ENCODE peak calls at places on chromosomes 1 and 21, in nine cellular contexts. L is testis, C is stomach, E is IMR-90, Q is Peyer's patch, X is ovary, O is A549, Z is lower leg skin, A is transverse colon. D is an unnamed sample.

GRCh38 chr1:234769284-234769998 is 159.5 kb upstream of the IRF2BP2 start:
- DNase-seq in L (no peak), O (no peak), A (no peak), C (no peak), Z (peak; percentile 67), X (no peak), E (no peak), Q (no peak), D (no peak)

GRCh38 chr1:5459839-5460238 is 532.4 kb downstream of the NPHP4 start:
- DNase-seq in Z (no peak), X (no peak), E (no peak), A (no peak), Q (no peak), O (no peak), L (no peak), C (no peak), D (no peak)

GRCh38 chr1:86502721-86503430 is 34.1 kb downstream of the CLCA1 start:
- DNase-seq in Q (no peak), Z (no peak), O (no peak), L (peak; percentile 26), E (no peak), X (peak; percentile 26), A (peak; percentile 65), C (no peak), D (peak; percentile 82)

GRCh38 chr21:45282283-45283018 is 5.2 kb downstream of the POFUT2 start:
- DNase-seq in X (peak; percentile 15), E (no peak), L (peak; percentile 9), Z (peak; percentile 79), Q (peak; percentile 4), A (peak; percentile 5), C (peak; percentile 20), O (no peak), D (no peak)

GRCh38 chr1:23044035-23044434 is 24.8 kb downstream of the KDM1A start:
- DNase-seq in O (no peak), A (no peak), X (no peak), E (no peak), C (no peak), Q (no peak), Z (no peak), L (no peak), D (no peak)

GRCh38 chr21:35475768-35476167 is 426.7 kb upstream of the RUNX1 start:
- DNase-seq in L (no peak), Z (no peak), O (no peak), C (no peak), X (no peak), A (no peak), Q (no peak), E (peak; percentile 75), D (no peak)

GRCh38 chr1:16082283-16083038 is 9.0 kb upstream of the FAM131C start:
- DNase-seq in O (peak; percentile 65), X (peak; percentile 59), Z (peak; percentile 89), L (peak; percentile 78), Q (peak; percentile 57), E (peak; percentile 55), C (peak; percentile 83), A (peak; percentile 82), D (peak; percentile 61)

GRCh38 chr1:78649628-78650027 is at the start of gene IFI44:
- DNase-seq in E (peak; percentile 77), O (no peak), Q (peak; percentile 76), A (peak; percentile 79), C (peak; percentile 90), L (peak; percentile 91), Z (peak; percentile 95), X (peak; percentile 86), D (peak; percentile 76)

GRCh38 chr1:91022518-91022929 is 689 bp upstream of the ZNF644 start:
- DNase-seq in O (no peak), Z (no peak), A (no peak), L (no peak), X (no peak), E (no peak), C (no peak), Q (no peak), D (no peak)

GRCh38 chr1:29883360-29883759 is 647.0 kb downstream of the PTPRU start:
- DNase-seq in O (no peak), Q (no peak), C (no peak), Z (peak; percentile 61), X (no peak), E (no peak), L (no peak), A (no peak), D (no peak)

GRCh38 chr1:113534130-113534817 is 144.0 kb downstream of the MAGI3 start:
- DNase-seq in O (no peak), C (no peak), Z (no peak), Q (no peak), A (no peak), X (no peak), L (no peak), E (peak; percentile 84), D (no peak)

GRCh38 chr21:44509539-44509938 is 30.5 kb downstream of the KRTAP10-1 start:
- DNase-seq in Z (no peak), O (no peak), E (no peak), X (no peak), A (peak; percentile 74), L (peak; percentile 31), Q (no peak), C (peak; percentile 93), D (no peak)

GRCh38 chr1:19597463-19598309 is 46.4 kb upstream of the NBL1 start:
- DNase-seq in X (no peak), Q (peak; percentile 55), Z (peak; percentile 14), E (peak; percentile 47), L (no peak), C (no peak), A (no peak), O (peak; percentile 27), D (no peak)

GRCh38 chr21:45455321-45456013 is 50.5 kb downstream of the COL18A1 start:
- DNase-seq in E (peak; percentile 22), X (peak; percentile 58), A (no peak), Z (no peak), L (no peak), Q (no peak), O (no peak), C (no peak), D (no peak)

GRCh38 chr1:116569776-116570357 is 959 bp downstream of the CD58 start:
- DNase-seq in L (peak; percentile 29), A (peak; percentile 80), O (no peak), Z (peak; percentile 88), X (peak; percentile 47), C (peak; percentile 58), Q (peak; percentile 55), E (no peak), D (peak; percentile 31)

GRCh38 chr1:66564250-66564649 is 30.3 kb downstream of the SGIP1 start:
- DNase-seq in C (no peak), E (peak; percentile 99), Z (no peak), A (no peak), X (no peak), Q (no peak), L (no peak), O (peak; percentile 6), D (no peak)

GRCh38 chr21:45572783-45573451 is 30.7 kb upstream of the SLC19A1 start:
- DNase-seq in Q (no peak), X (no peak), A (no peak), L (no peak), O (no peak), Z (peak; percentile 56), C (no peak), E (no peak), D (no peak)

DNA sequence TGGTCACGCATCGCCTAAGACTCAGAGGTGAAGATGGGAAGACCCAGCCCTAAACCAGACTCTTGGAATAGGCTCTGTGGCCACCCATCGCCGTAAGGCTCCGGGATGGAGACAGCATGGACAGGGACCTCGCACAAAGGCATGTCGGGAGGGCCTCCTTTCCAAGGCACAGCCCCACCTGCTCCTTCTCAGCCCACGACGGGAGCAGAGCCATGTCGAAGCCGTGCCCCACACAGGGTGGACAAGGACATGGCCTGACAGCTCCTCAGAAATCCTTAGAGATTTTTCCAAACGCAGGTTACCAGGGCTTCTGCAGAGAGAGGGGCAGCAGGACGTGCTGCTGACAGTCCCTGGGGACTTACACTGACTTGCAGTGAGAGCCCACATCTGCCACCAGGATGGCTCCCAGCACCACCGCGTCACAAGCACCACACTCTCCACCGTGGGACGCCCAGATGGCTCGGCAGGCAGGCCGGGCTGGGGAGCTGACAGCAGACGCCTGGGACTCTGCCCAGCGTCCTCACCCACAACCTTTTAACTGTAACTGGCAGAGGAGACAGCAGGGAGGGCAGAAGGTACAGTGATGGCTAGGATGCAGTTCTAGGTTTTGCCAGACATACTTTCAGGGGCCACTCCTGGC is 12.0 kb downstream of the SSU72 start:
- DNase-seq in L (no peak), A (no peak), C (no peak), Z (no peak), X (no peak), E (no peak), O (no peak), Q (no peak), D (no peak)
- TF ChIP-seq POLR2A in L (no peak), A (no peak), C (no peak), Z (no peak), X (no peak), E (no peak), O (no peak), Q (no peak), D (no peak)

GRCh38 chr1:172145656-172146055 is 274.8 kb upstream of the C1orf105 start:
- DNase-seq in A (no peak), L (no peak), O (no peak), Z (no peak), C (no peak), X (no peak), Q (no peak), E (no peak), D (no peak)
- H3K4me3 ChIP-seq in A (no peak overlapping the region), L (no peak overlapping the region), O (no peak overlapping the region), Z (no peak overlapping the region), C (no peak overlapping the region), X (peak overlapping the region; percentile 38), Q (no peak overlapping the region), E (peak overlapping the region; percentile 65), D (no peak overlapping the region)

GRCh38 chr21:41523175-41523574 is 15.2 kb upstream of the TMPRSS2 start:
- DNase-seq in A (no peak), X (no peak), Q (no peak), C (peak; percentile 22), E (no peak), L (no peak), O (no peak), Z (peak; percentile 50), D (no peak)

GRCh38 chr21:41521489-41522027 is 13.6 kb upstream of the TMPRSS2 start:
- DNase-seq in Q (no peak), C (peak; percentile 47), O (no peak), L (no peak), X (no peak), E (no peak), A (peak; percentile 61), Z (no peak), D (no peak)

GRCh38 chr21:41519806-41520559 is 12.0 kb upstream of the TMPRSS2 start:
- DNase-seq in O (no peak), X (no peak), L (no peak), Z (no peak), C (no peak), E (no peak), A (no peak), Q (no peak), D (no peak)

GRCh38 chr21:41518757-41519156 is 10.8 kb upstream of the TMPRSS2 start:
- DNase-seq in E (no peak), L (no peak), C (no peak), A (no peak), Q (no peak), O (no peak), Z (no peak), X (no peak), D (no peak)

GRCh38 chr21:41520560-41521442 is 12.8 kb upstream of the TMPRSS2 start:
- DNase-seq in Q (no peak), X (no peak), L (no peak), Z (peak; percentile 29), C (peak; percentile 24), E (no peak), A (no peak), O (no peak), D (no peak)
- TF ChIP-seq POLR2A in Q (no peak), X (no peak), L (no peak), Z (no peak), C (no peak), E (no peak), A (no peak), O (no peak), D (no peak)

GRCh38 chr1:43564617-43565348 is 34.1 kb downstream of the PTPRF start:
- DNase-seq in C (no peak), L (no peak), E (no peak), X (no peak), A (no peak), Z (no peak), Q (no peak), O (no peak), D (no peak)
- H3K4me3 ChIP-seq in C (peak overlapping the region; percentile 50), L (no peak overlapping the region), E (no peak overlapping the region), X (no peak overlapping the region), A (no peak overlapping the region), Z (no peak overlapping the region), Q (no peak overlapping the region), O (no peak overlapping the region), D (no peak overlapping the region)

D was measured in uterus.